ENCODE peak calls at places on chromosome 19, in four cellular contexts. V, G, O and F are unnamed samples.

GRCh38 chr19:41531438-41532311 is 44.3 kb upstream of the CEACAM21 start:
- DNase-seq in G (no peak), O (peak; percentile 31), V (no peak), F (no peak)

GRCh38 chr19:39696418-39696817 is 7.9 kb upstream of the LGALS14 start:
- DNase-seq in O (no peak), G (no peak), V (no peak), F (no peak)

GRCh38 chr19:1460033-1460995 is 10.4 kb downstream of the APC2 start:
- DNase-seq in O (no peak), V (no peak), G (no peak), F (no peak)

GRCh38 chr19:30670562-30671513 is 298.7 kb downstream of the ZNF536 start:
- DNase-seq in V (no peak), O (no peak), G (no peak), F (no peak)

GRCh38 chr19:36950335-36951119 is 34.4 kb downstream of the ZNF568 start:
- DNase-seq in V (no peak), O (no peak), G (no peak), F (no peak)

GRCh38 chr19:13843104-13843921 is 33.6 kb upstream of the NANOS3 start:
- DNase-seq in V (peak; percentile 42), O (peak; percentile 47), G (no peak), F (no peak)

GRCh38 chr19:49654581-49654980 is 11.1 kb downstream of the IRF3 start:
- DNase-seq in G (no peak), O (no peak), V (no peak), F (no peak)

GRCh38 chr19:12596485-12596884 is 14.1 kb downstream of the ZNF490 start:
- DNase-seq in G (no peak), O (no peak), V (no peak), F (no peak)

GRCh38 chr19:10568444-10568825 is 344 bp downstream of the CDKN2D start:
- DNase-seq in V (no peak), G (no peak), O (no peak), F (no peak)

GRCh38 chr19:6362351-6362801 is 1.0 kb downstream of the CLPP start:
- DNase-seq in G (no peak), V (no peak), O (no peak), F (no peak)

GRCh38 chr19:17560205-17560595 is 4.8 kb downstream of the COLGALT1 start:
- DNase-seq in G (peak; percentile 59), O (peak; percentile 93), V (no peak), F (no peak)

GRCh38 chr19:2268480-2268830 is 12.2 kb upstream of the JSRP1 start:
- DNase-seq in O (no peak), V (no peak), G (no peak), F (no peak)

GRCh38 chr19:41376241-41376997 is at the start of gene TMEM91:
- DNase-seq in O (no peak), G (no peak), V (peak; percentile 65), F (no peak)

GRCh38 chr19:10936661-10937084 is 8.1 kb downstream of the TIMM29 start:
- DNase-seq in G (peak; percentile 71), V (peak; percentile 92), O (peak; percentile 81), F (no peak)

GRCh38 chr19:46030861-46031550 is 8.2 kb upstream of the PGLYRP1 start:
- DNase-seq in V (peak; percentile 62), G (no peak), O (no peak), F (no peak)

GRCh38 chr19:42095142-42095813 is 19.3 kb downstream of the ZNF574 start:
- DNase-seq in O (no peak), G (no peak), V (no peak), F (no peak)

GRCh38 chr19:56301152-56301551 is 13.5 kb downstream of the ZSCAN5A start:
- DNase-seq in O (no peak), V (no peak), G (no peak), F (no peak)

GRCh38 chr19:58181902-58182576 is 822 bp upstream of the ZNF274 start:
- DNase-seq in O (no peak), G (no peak), V (peak; percentile 55), F (peak; percentile 10)

GRCh38 chr19:13692096-13692495 is 72.2 kb upstream of the MRI1 start:
- DNase-seq in G (peak; percentile 8), V (no peak), O (peak; percentile 60), F (peak; percentile 39)

GRCh38 chr19:40810160-40810559 is 11.2 kb downstream of the EGLN2 start:
- DNase-seq in G (no peak), O (no peak), V (no peak), F (no peak)

GRCh38 chr19:38021356-38021755 is 114.3 kb downstream of the SIPA1L3 start:
- DNase-seq in V (no peak), G (no peak), O (peak; percentile 54), F (no peak)

GRCh38 chr19:12567951-12568350 is 16.7 kb upstream of the ZNF564 start:
- DNase-seq in O (peak; percentile 16), V (no peak), G (no peak), F (no peak)

GRCh38 chr19:21699197-21699596 is 68.2 kb downstream of the ZNF100 start:
- DNase-seq in V (no peak), G (no peak), O (no peak), F (no peak)

GRCh38 chr19:11091343-11092153 is 2.3 kb downstream of the LDLR start:
- DNase-seq in O (peak; percentile 90), V (no peak), G (peak; percentile 46), F (peak; percentile 90)

GRCh38 chr19:7142771-7143170 is 73.3 kb downstream of the ZNF557 start:
- DNase-seq in V (no peak), O (no peak), G (no peak), F (no peak)

GRCh38 chr19:43704002-43704705 is 11.7 kb upstream of the IRGC start:
- DNase-seq in G (no peak), V (no peak), O (no peak), F (no peak)

GRCh38 chr19:38617764-38618589 is at the start of gene MAP4K1:
- DNase-seq in O (no peak), G (no peak), V (no peak), F (no peak)

GRCh38 chr19:1856345-1856697 is 7.1 kb downstream of the KLF16 start:
- DNase-seq in O (no peak), V (no peak), G (no peak), F (no peak)

GRCh38 chr19:40623403-40624239 is 22.5 kb downstream of the LTBP4 start:
- DNase-seq in G (no peak), O (peak; percentile 18), V (peak; percentile 45), F (no peak)

GRCh38 chr19:35044317-35045117 is 3.0 kb downstream of the HPN start:
- DNase-seq in G (no peak), V (peak; percentile 49), O (peak; percentile 43), F (no peak)

GRCh38 chr19:34096020-34096915 is 76.0 kb upstream of the LSM14A start:
- DNase-seq in O (peak; percentile 50), G (peak; percentile 11), V (peak; percentile 69), F (peak; percentile 6)

GRCh38 chr19:19873381-19873780 is 7.7 kb downstream of the ZNF253 start:
- DNase-seq in O (no peak), G (no peak), V (no peak), F (no peak)

GRCh38 chr19:867301-867793 is 7.9 kb downstream of the CFD start:
- DNase-seq in O (no peak), G (no peak), V (no peak), F (no peak)

GRCh38 chr19:38849746-38850230 is at the start of gene HNRNPL:
- DNase-seq in V (no peak), G (no peak), O (no peak), F (no peak)

GRCh38 chr19:15419413-15420025 is 731 bp upstream of the AKAP8L start:
- DNase-seq in V (no peak), G (no peak), O (no peak), F (no peak)

GRCh38 chr19:15423130-15423529 is 4.3 kb upstream of the AKAP8L start:
- DNase-seq in V (no peak), O (no peak), G (no peak), F (no peak)

GRCh38 chr19:15422311-15423075 is 3.7 kb upstream of the AKAP8L start:
- DNase-seq in G (no peak), V (no peak), O (no peak), F (no peak)

GRCh38 chr19:15421136-15421535 is 2.3 kb upstream of the AKAP8L start:
- DNase-seq in V (no peak), G (no peak), O (peak; percentile 37), F (no peak)

GRCh38 chr19:15421726-15422260 is 3.0 kb upstream of the AKAP8L start:
- DNase-seq in V (no peak), O (no peak), G (no peak), F (no peak)
- H3K27ac ChIP-seq in V (peak overlapping the region; percentile 16), O (peak overlapping the region; percentile 29), G (peak overlapping the region; percentile 65), F (no peak overlapping the region)

GRCh38 chr19:4693471-4694121 is 23.5 kb upstream of the MYDGF start:
- DNase-seq in G (no peak), V (no peak), O (no peak), F (no peak)
- H3K27ac ChIP-seq in G (peak overlapping the region; percentile 87), V (no peak overlapping the region), O (peak overlapping the region; percentile 60), F (peak overlapping the region; percentile 95)

DNA sequence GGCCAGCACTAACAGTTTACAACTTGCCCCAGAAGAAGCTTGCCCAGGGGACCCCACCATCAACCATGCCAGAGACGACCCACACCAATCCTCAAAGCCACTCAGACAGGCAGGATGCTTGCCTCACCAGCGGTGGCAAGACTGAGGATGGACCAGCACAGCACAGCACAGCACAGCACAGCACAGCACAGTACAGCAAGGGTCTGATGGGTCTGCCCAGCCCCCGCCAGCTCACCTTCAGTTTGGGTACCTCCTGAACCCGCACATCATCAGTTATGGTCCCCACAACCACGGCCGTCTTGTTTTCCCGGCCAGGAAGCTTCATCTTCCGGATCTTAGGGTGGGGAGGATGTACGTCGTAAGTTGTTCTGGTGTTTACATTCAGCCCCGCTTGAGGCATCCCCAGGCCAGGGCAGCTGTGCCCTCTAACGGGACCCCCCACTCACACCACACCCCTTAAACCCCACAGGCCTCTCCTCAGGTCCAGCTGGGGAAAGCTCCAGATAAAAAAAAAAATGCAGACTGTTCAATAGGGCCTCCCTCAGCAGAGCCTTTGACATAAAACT is 1.7 kb upstream of the FAM83E start:
- DNase-seq in O (no peak), V (no peak), G (no peak), F (no peak)
- H3K27ac ChIP-seq in O (no peak overlapping the region), V (no peak overlapping the region), G (no peak overlapping the region), F (peak overlapping the region; percentile 85)

DNA sequence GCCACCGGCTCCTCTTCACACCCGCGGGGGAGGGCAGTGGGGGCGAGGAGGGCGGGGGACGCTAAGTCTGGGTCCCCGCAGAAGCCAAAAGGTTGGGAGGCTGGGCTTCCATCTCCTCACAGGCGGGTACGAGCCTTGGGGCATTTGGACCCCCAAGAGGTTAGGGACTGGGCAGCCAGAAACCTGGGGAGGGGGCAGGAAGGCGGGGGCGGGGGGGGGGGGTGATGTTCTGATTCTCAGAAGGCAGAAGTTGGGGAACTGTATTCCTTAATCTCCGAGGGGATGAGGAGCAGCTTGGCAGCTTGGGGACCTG is 5.1 kb downstream of the BCL3 start:
- DNase-seq in V (no peak), G (no peak), O (no peak), F (no peak)
- H3K27ac ChIP-seq in V (peak overlapping the region; percentile 26), G (peak overlapping the region; percentile 84), O (peak overlapping the region; percentile 85), F (peak overlapping the region; percentile 92)

DNA sequence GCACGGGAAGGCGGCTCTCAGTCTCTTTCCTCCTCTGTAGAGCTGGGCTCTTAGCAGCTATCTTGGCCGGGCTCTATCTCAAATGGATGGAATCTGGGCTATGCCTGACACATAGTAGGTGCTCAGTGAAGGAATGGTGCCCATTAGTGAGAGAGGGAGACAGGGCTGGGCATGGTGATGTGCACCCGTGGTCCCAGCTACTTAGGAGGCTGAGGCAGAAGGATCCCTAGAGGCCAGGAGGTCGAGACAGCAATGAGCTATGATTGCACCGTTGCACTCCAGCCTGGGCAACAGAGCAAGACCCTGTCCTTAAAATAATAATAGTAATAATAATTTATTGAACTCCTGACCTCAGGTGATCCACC is 14.7 kb downstream of the KLF2 start:
- DNase-seq in V (no peak), G (no peak), O (no peak), F (no peak)
- H3K27ac ChIP-seq in V (no peak overlapping the region), G (peak overlapping the region; percentile 81), O (peak overlapping the region; percentile 33), F (no peak overlapping the region)